ENCODE peak calls at places on chromosomes 11 and 22, in six cellular contexts. H is brain microvascular endothelial cell, G is Caco-2, L is OCI-LY7, Y is A549, U is mammary epithelial cell. J is an unnamed sample.

GRCh38 chr11:44058275-44058674 is 7.8 kb upstream of the ACCS start:
- DNase-seq in H (no peak), G (no peak), L (no peak), Y (no peak), U (no peak), J (no peak)

GRCh38 chr22:38694049-38694448 is 6.7 kb downstream of the JOSD1 start:
- DNase-seq in H (no peak), G (peak), L (no peak), Y (no peak), U (no peak), J (no peak)

GRCh38 chr22:43890901-43891331 is 897 bp downstream of the PNPLA5 start:
- DNase-seq in H (no peak), G (peak), L (no peak), Y (no peak), U (peak), J (no peak)

GRCh38 chr11:12223771-12224536 is 113.6 kb downstream of the MICAL2 start:
- DNase-seq in H (no peak), G (peak), L (no peak), Y (no peak), U (peak), J (no peak)

GRCh38 chr11:8833568-8834275 is 77.3 kb upstream of the AKIP1 start:
- DNase-seq in H (no peak), G (no peak), L (no peak), Y (no peak), U (peak), J (no peak)

GRCh38 chr11:86919557-86920210 is 35.5 kb downstream of the FZD4 start:
- DNase-seq in H (peak), G (peak), L (peak), Y (peak), U (peak), J (peak)

GRCh38 chr22:30183271-30183670 is 63.3 kb downstream of the LIF start:
- DNase-seq in H (no peak), G (no peak), L (no peak), Y (no peak), U (no peak), J (no peak)

GRCh38 chr11:78315724-78316123 is 101.9 kb downstream of the GAB2 start:
- DNase-seq in H (no peak), G (no peak), L (no peak), Y (no peak), U (no peak), J (no peak)

GRCh38 chr11:71481101-71481960 is 28.3 kb downstream of the NADSYN1 start:
- DNase-seq in H (no peak), G (peak), L (no peak), Y (no peak), U (no peak), J (no peak)

GRCh38 chr11:94525933-94526332 is 13.7 kb downstream of the C11orf97 start:
- DNase-seq in H (peak), G (no peak), L (no peak), Y (no peak), U (peak), J (no peak)

GRCh38 chr11:112265659-112266409 is 5.2 kb upstream of the PLET1 start:
- DNase-seq in H (no peak), G (no peak), L (no peak), Y (no peak), U (peak), J (no peak)

GRCh38 chr11:110777765-110778164 is 65.5 kb upstream of the ARHGAP20 start:
- DNase-seq in H (peak), G (no peak), L (no peak), Y (no peak), U (peak), J (no peak)

GRCh38 chr11:1242289-1242688 is 19.4 kb downstream of the MUC5B start:
- DNase-seq in H (no peak), G (no peak), L (no peak), Y (no peak), U (no peak), J (no peak)

GRCh38 chr22:50184541-50185383 is 951 bp upstream of the TRABD start:
- DNase-seq in H (no peak), G (no peak), L (no peak), Y (no peak), U (no peak), J (no peak)

GRCh38 chr11:120514541-120515121 is 3.1 kb downstream of the GRIK4 start:
- DNase-seq in H (no peak), G (no peak), L (no peak), Y (no peak), U (no peak), J (no peak)

GRCh38 chr22:43370045-43370444 is 26.9 kb upstream of the SCUBE1 start:
- DNase-seq in H (no peak), G (no peak), L (no peak), Y (no peak), U (no peak), J (no peak)

GRCh38 chr11:39541945-39542351 is 1917.5 kb downstream of the LRRC4C start:
- DNase-seq in H (no peak), G (no peak), L (no peak), Y (no peak), U (peak), J (no peak)

GRCh38 chr11:108958446-108959123 is 293.7 kb downstream of the DDX10 start:
- DNase-seq in H (peak), G (no peak), L (no peak), Y (no peak), U (peak), J (no peak)

GRCh38 chr11:97428247-97428646 is 1038.4 kb downstream of the JRKL start:
- DNase-seq in H (no peak), G (no peak), L (no peak), Y (no peak), U (no peak), J (no peak)

GRCh38 chr11:78380615-78381029 is 37.0 kb downstream of the GAB2 start:
- DNase-seq in H (peak), G (peak), L (no peak), Y (no peak), U (no peak), J (peak)

GRCh38 chr11:66967670-66968425 is 7.3 kb upstream of the C11orf86 start:
- DNase-seq in H (peak), G (no peak), L (no peak), Y (no peak), U (peak), J (peak)

GRCh38 chr11:1139441-1140066 is 18.2 kb upstream of the MUC5AC start:
- DNase-seq in H (peak), G (no peak), L (no peak), Y (no peak), U (peak), J (no peak)

GRCh38 chr11:971731-972365 is 46.2 kb downstream of the AP2A2 start:
- DNase-seq in H (no peak), G (no peak), L (no peak), Y (no peak), U (no peak), J (no peak)

GRCh38 chr11:2529173-2529572 is 84.4 kb downstream of the KCNQ1 start:
- DNase-seq in H (no peak), G (no peak), L (no peak), Y (no peak), U (no peak), J (no peak)

GRCh38 chr11:96714689-96715088 is 324.9 kb downstream of the JRKL start:
- DNase-seq in H (no peak), G (no peak), L (no peak), Y (no peak), U (no peak), J (no peak)

GRCh38 chr22:19806213-19807160 is 45.9 kb downstream of the TBX1 start:
- DNase-seq in H (no peak), G (peak), L (no peak), Y (peak), U (peak), J (no peak)

GRCh38 chr11:135069884-135070283 is 657.8 kb upstream of the B3GAT1 start:
- DNase-seq in H (no peak), G (peak), L (no peak), Y (no peak), U (peak), J (no peak)

GRCh38 chr11:57781529-57781943 is 19.9 kb downstream of the CTNND1 start:
- DNase-seq in H (no peak), G (peak), L (no peak), Y (no peak), U (peak), J (no peak)

GRCh38 chr22:30830907-30831306 is 136.2 kb downstream of the OSBP2 start:
- DNase-seq in H (peak), G (no peak), L (no peak), Y (peak), U (peak), J (peak)

GRCh38 chr11:62705880-62706831 is 1.1 kb downstream of the BSCL2 start:
- DNase-seq in H (peak), G (peak), L (peak), Y (peak), U (peak), J (peak)

GRCh38 chr11:61056566-61056965 is 45.7 kb upstream of the CD5 start:
- DNase-seq in H (no peak), G (peak), L (no peak), Y (no peak), U (no peak), J (no peak)
- TF ChIP-seq CTCF in H (no peak), G (no peak), L (no peak), Y (no peak), U (no peak), J (no peak)

GRCh38 chr22:26618487-26618886 is 660 bp upstream of the CRYBB1 start:
- DNase-seq in H (no peak), G (no peak), L (no peak), Y (no peak), U (no peak), J (no peak)
- H3K4me3 ChIP-seq in H (no peak), G (no peak), L (no peak), Y (no peak), U (no peak), J (no peak)

GRCh38 chr11:115330693-115331482 is 173.3 kb downstream of the CADM1 start:
- DNase-seq in H (no peak), G (no peak), L (no peak), Y (no peak), U (no peak), J (no peak)
- TF ChIP-seq CTCF in H (no peak), G (no peak), L (no peak), Y (no peak), U (no peak), J (no peak)

GRCh38 chr22:37328017-37328416 is 45.7 kb downstream of the CYTH4 start:
- DNase-seq in H (peak), G (no peak), L (no peak), Y (no peak), U (peak), J (peak)

GRCh38 chr22:37324340-37325023 is 42.2 kb downstream of the CYTH4 start:
- DNase-seq in H (no peak), G (no peak), L (no peak), Y (no peak), U (no peak), J (no peak)

GRCh38 chr22:37329239-37330140 is 47.2 kb downstream of the CYTH4 start:
- DNase-seq in H (no peak), G (no peak), L (no peak), Y (no peak), U (peak), J (no peak)

GRCh38 chr22:37325024-37325395 is 42.7 kb downstream of the CYTH4 start:
- DNase-seq in H (no peak), G (no peak), L (no peak), Y (no peak), U (no peak), J (no peak)

GRCh38 chr22:37326726-37327125 is 44.4 kb downstream of the CYTH4 start:
- DNase-seq in H (no peak), G (peak), L (no peak), Y (no peak), U (no peak), J (no peak)
- H3K4me3 ChIP-seq in H (no peak), G (no peak), L (no peak), Y (no peak), U (no peak), J (no peak)

GRCh38 chr11:101974255-101974654 is 57.9 kb upstream of the ANGPTL5 start:
- DNase-seq in H (no peak), G (no peak), L (no peak), Y (no peak), U (no peak), J (peak)
- TF ChIP-seq CTCF in H (peak), G (peak), L (peak), Y (peak), U (no peak), J (peak)